ENCODE peak calls at places on chromosome 2, in five cellular contexts. Y is spleen, D is esophagus squamous epithelium, P is GM23248, S is neural progenitor cell. U is an unnamed sample.
A peak's percentile ranks its signal among the peaks of the same experiment; 100 is the strongest.

GRCh38 chr2:83017366-83018090 is 1441.6 kb downstream of the SUCLG1 start:
- DNase-seq in S (no peak), D (no peak), Y (no peak), P (no peak), U (no peak)

GRCh38 chr2:40286721-40287120 is 165.2 kb downstream of the SLC8A1 start:
- DNase-seq in Y (no peak), D (no peak), S (no peak), P (no peak), U (no peak)

GRCh38 chr2:218234487-218234886 is 17.5 kb downstream of the ARPC2 start:
- DNase-seq in D (no peak), P (no peak), Y (no peak), S (no peak), U (no peak)

GRCh38 chr2:67871696-67872320 is 191.0 kb downstream of the C1D start:
- DNase-seq in Y (no peak), S (no peak), P (peak; percentile 87), D (no peak), U (peak; percentile 36)

GRCh38 chr2:86352932-86353345 is 15.5 kb upstream of the REEP1 start:
- DNase-seq in P (no peak), Y (no peak), D (no peak), S (no peak), U (no peak)

GRCh38 chr2:79512442-79513401 is at the start of gene CTNNA2:
- DNase-seq in D (no peak), P (peak; percentile 24), Y (peak; percentile 75), S (peak; percentile 98), U (peak; percentile 57)

GRCh38 chr2:28469947-28470585 is 25.8 kb upstream of the PLB1 start:
- DNase-seq in P (no peak), Y (peak; percentile 70), D (no peak), S (no peak), U (no peak)

GRCh38 chr2:121147766-121148165 is 137.2 kb downstream of the TFCP2L1 start:
- DNase-seq in S (no peak), Y (no peak), D (no peak), P (no peak), U (no peak)

GRCh38 chr2:110993557-110994231 is 127.0 kb upstream of the BCL2L11 start:
- DNase-seq in P (no peak), Y (no peak), D (no peak), S (no peak), U (no peak)

GRCh38 chr2:86393521-86394490 is 47.4 kb upstream of the KDM3A start:
- DNase-seq in S (no peak), P (peak; percentile 44), Y (no peak), D (no peak), U (no peak)

GRCh38 chr2:30239308-30240161 is 8.2 kb downstream of the LBH start:
- DNase-seq in Y (peak; percentile 86), P (peak; percentile 90), D (no peak), S (peak; percentile 69), U (no peak)

GRCh38 chr2:222548997-222549396 is 106.9 kb downstream of the FARSB start:
- DNase-seq in D (no peak), P (no peak), Y (no peak), S (peak; percentile 83), U (no peak)

GRCh38 chr2:168751104-168751768 is 51.2 kb upstream of the NOSTRIN start:
- DNase-seq in D (no peak), P (no peak), Y (no peak), S (no peak), U (no peak)

GRCh38 chr2:168521342-168521741 is 65.3 kb downstream of the CERS6 start:
- DNase-seq in S (no peak), D (no peak), P (peak; percentile 37), Y (no peak), U (no peak)

GRCh38 chr2:44602446-44602845 is 240.7 kb downstream of the CAMKMT start:
- DNase-seq in P (no peak), D (no peak), S (no peak), Y (no peak), U (no peak)

GRCh38 chr2:17851731-17852585 is 26.5 kb upstream of the KCNS3 start:
- DNase-seq in P (peak; percentile 87), D (no peak), S (peak; percentile 85), Y (no peak), U (peak; percentile 24)

GRCh38 chr2:55500025-55500424 is 19.5 kb upstream of the CFAP36 start:
- DNase-seq in D (no peak), Y (no peak), P (peak; percentile 83), S (no peak), U (no peak)

GRCh38 chr2:118264591-118264990 is 176.3 kb downstream of the INSIG2 start:
- DNase-seq in D (no peak), S (no peak), P (no peak), Y (no peak), U (no peak)

GRCh38 chr2:50722828-50723227 is 309.1 kb downstream of the NRXN1 start:
- DNase-seq in Y (no peak), S (no peak), D (no peak), P (no peak), U (no peak)

GRCh38 chr2:98911126-98911375 is 25.0 kb downstream of the CRACDL start:
- DNase-seq in S (no peak), P (no peak), Y (no peak), D (no peak), U (no peak)

GRCh38 chr2:240624950-240625621 is at the start of gene GPR35:
- DNase-seq in Y (peak; percentile 88), P (peak; percentile 86), D (no peak), S (no peak), U (no peak)

GRCh38 chr2:136025057-136025973 is 39.9 kb upstream of the DARS1 start:
- DNase-seq in P (no peak), Y (peak; percentile 93), S (peak; percentile 99), D (no peak), U (peak; percentile 89)

GRCh38 chr2:64035067-64035942 is 16.1 kb upstream of the VPS54 start:
- DNase-seq in Y (no peak), D (no peak), P (peak; percentile 49), S (no peak), U (no peak)

GRCh38 chr2:229195346-229195947 is 75.6 kb downstream of the PID1 start:
- DNase-seq in P (no peak), Y (no peak), D (no peak), S (no peak), U (no peak)

GRCh38 chr2:26704441-26704977 is 12.0 kb downstream of the KCNK3 start:
- DNase-seq in D (no peak), S (no peak), Y (no peak), P (peak; percentile 90), U (no peak)

GRCh38 chr2:166373105-166373504 is 2.6 kb downstream of the SCN9A start:
- DNase-seq in S (no peak), P (no peak), Y (no peak), D (no peak), U (no peak)

GRCh38 chr2:237732070-237732469 is 66.5 kb upstream of the RBM44 start:
- DNase-seq in P (no peak), D (no peak), Y (no peak), S (no peak), U (no peak)

GRCh38 chr2:167943877-167944276 is 303.5 kb downstream of the STK39 start:
- DNase-seq in S (no peak), D (no peak), P (no peak), Y (no peak), U (no peak)

GRCh38 chr2:65053199-65053598 is 3.0 kb upstream of the CEP68 start:
- DNase-seq in D (no peak), Y (no peak), S (no peak), P (no peak), U (no peak)

GRCh38 chr2:207160115-207160514 is 5.6 kb downstream of the KLF7 start:
- DNase-seq in S (peak; percentile 68), D (no peak), Y (no peak), P (peak; percentile 47), U (no peak)

GRCh38 chr2:224952942-224953657 is 89.2 kb downstream of the DOCK10 start:
- DNase-seq in P (no peak), Y (peak; percentile 80), D (peak; percentile 10), S (no peak), U (no peak)

GRCh38 chr2:32064021-32064678 is 794 bp downstream of the SPAST start:
- DNase-seq in S (no peak), P (peak; percentile 21), D (no peak), Y (no peak), U (no peak)

GRCh38 chr2:2056531-2056930 is 274.5 kb downstream of the MYT1L start:
- DNase-seq in P (no peak), S (no peak), D (no peak), Y (no peak), U (no peak)
- H3K4me3 ChIP-seq in P (no peak overlapping the region), S (no peak overlapping the region), D (no peak overlapping the region), Y (no peak overlapping the region), U (no peak overlapping the region)

DNA sequence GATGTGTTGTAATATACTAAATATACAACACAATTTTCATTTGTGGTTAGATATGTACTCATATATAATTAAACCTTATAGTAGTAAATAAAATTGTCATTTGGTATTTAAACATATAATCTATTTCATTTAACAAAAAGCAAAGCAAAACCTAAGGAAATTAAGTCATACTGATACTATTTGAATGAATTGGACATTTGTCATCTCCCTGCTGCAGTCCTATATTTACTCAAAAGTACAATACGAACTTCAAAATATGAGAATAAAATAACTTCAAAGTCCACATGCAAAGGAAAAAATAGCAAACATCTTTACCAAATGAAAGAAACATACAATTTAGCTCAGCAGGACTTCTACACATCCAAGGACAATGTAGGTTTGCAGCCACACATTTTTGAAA is 11.8 kb upstream of the HAT1 start:
- DNase-seq in P (no peak), Y (no peak), D (no peak), S (no peak), U (no peak)
- H3K27ac ChIP-seq in P (no peak overlapping the region), Y (no peak overlapping the region), D (no peak overlapping the region), S (no peak overlapping the region), U (no peak overlapping the region)

DNA sequence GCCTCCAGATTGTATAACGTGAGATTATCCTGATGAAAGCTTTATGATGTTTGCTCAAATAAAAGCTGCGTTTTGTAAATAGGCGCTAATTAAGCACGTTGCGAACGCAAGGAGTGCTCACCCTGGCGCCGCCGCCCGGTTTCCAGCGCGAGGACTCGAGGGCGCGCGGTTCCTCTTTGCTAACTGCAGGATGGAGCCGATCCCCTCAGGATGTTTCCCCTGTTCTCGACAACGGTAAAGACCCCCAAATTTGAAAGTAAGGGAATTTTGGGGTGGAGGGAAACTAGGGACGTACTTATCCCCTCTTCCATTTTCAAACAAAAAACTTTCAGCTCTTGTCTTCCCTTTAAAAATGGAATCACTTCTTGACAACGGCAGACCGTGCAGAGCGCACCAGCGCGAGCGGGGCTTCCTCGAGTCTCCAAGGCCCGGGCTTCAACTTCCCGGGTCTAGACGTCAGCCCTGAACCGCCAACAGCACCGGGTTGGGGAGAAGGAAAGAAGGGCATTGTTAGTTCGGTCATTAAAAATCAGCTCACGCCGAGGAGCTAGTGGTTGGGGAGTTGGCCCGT is 1.1 kb upstream of the GBX2 start:
- DNase-seq in P (no peak), Y (peak; percentile 37), D (no peak), S (peak; percentile 67), U (no peak)
- H3K4me3 ChIP-seq in P (no peak overlapping the region), Y (no peak overlapping the region), D (no peak overlapping the region), S (no peak overlapping the region), U (no peak overlapping the region)

GRCh38 chr2:43427032-43427424 is 168.8 kb downstream of the THADA start:
- DNase-seq in Y (no peak), P (no peak), D (no peak), S (no peak), U (no peak)

GRCh38 chr2:43423941-43424261 is 171.9 kb downstream of the THADA start:
- DNase-seq in Y (no peak), P (no peak), S (no peak), D (no peak), U (no peak)

GRCh38 chr2:43426305-43427031 is 169.4 kb downstream of the THADA start:
- DNase-seq in D (no peak), S (no peak), Y (peak; percentile 81), P (peak; percentile 98), U (peak; percentile 63)

GRCh38 chr2:43424262-43425207 is 171.3 kb downstream of the THADA start:
- DNase-seq in Y (no peak), D (no peak), S (no peak), P (no peak), U (no peak)

GRCh38 chr2:43425659-43426058 is 170.2 kb downstream of the THADA start:
- DNase-seq in D (no peak), Y (no peak), S (no peak), P (no peak), U (no peak)
- H3K27ac ChIP-seq in D (peak overlapping the region; percentile 84), Y (peak overlapping the region; percentile 78), S (no peak overlapping the region), P (peak overlapping the region; percentile 86), U (no peak overlapping the region)